ENCODE peak calls at places on chromosomes 11 and 22, in four cellular contexts. F, D, Z and P are unnamed samples.

GRCh38 chr11:34585870-34586654 is 34.8 kb upstream of the EHF start:
- DNase-seq in F (no peak), D (peak; percentile 70), Z (no peak), P (peak; percentile 78)

GRCh38 chr11:110070176-110070575 is 23.0 kb upstream of the ZC3H12C start:
- DNase-seq in F (no peak), D (no peak), Z (no peak), P (no peak)

GRCh38 chr11:69010964-69011623 is 2.0 kb downstream of the MRGPRF start:
- DNase-seq in D (peak; percentile 67), F (peak; percentile 63), Z (peak; percentile 88), P (peak; percentile 80)

GRCh38 chr11:120612363-120613263 is 101.1 kb downstream of the GRIK4 start:
- DNase-seq in F (peak; percentile 18), Z (peak; percentile 35), D (peak; percentile 58), P (peak; percentile 57)

GRCh38 chr11:74417379-74417804 is 19.2 kb upstream of the PGM2L1 start:
- DNase-seq in F (peak; percentile 28), Z (no peak), D (peak; percentile 42), P (peak; percentile 41)

GRCh38 chr11:15053201-15053685 is 20.1 kb upstream of the CALCB start:
- DNase-seq in D (peak; percentile 33), Z (no peak), F (no peak), P (peak; percentile 12)

GRCh38 chr11:45369294-45369693 is 83.2 kb upstream of the SYT13 start:
- DNase-seq in F (no peak), D (no peak), Z (no peak), P (no peak)

GRCh38 chr11:39589391-39589790 is 1870.1 kb downstream of the LRRC4C start:
- DNase-seq in D (no peak), Z (no peak), F (no peak), P (no peak)

GRCh38 chr11:1847006-1847735 is 5.7 kb upstream of the LSP1 start:
- DNase-seq in Z (no peak), F (no peak), D (no peak), P (no peak)

GRCh38 chr11:111694851-111695250 is 71.3 kb downstream of the PPP2R1B start:
- DNase-seq in D (peak; percentile 99), F (no peak), Z (no peak), P (peak; percentile 96)

GRCh38 chr22:26709617-26710390 is 52.4 kb downstream of the MIAT start:
- DNase-seq in F (no peak), Z (no peak), D (peak; percentile 62), P (peak; percentile 76)

GRCh38 chr11:34929794-34930763 is 13.7 kb downstream of the PDHX start:
- DNase-seq in Z (no peak), D (no peak), F (peak; percentile 64), P (no peak)

GRCh38 chr22:42343136-42343484 is 72.7 kb upstream of the TCF20 start:
- DNase-seq in D (no peak), F (no peak), Z (no peak), P (no peak)

GRCh38 chr22:40107244-40107643 is 70.5 kb upstream of the TNRC6B start:
- DNase-seq in F (no peak), D (peak; percentile 23), Z (no peak), P (peak; percentile 22)

GRCh38 chr11:93560534-93560933 is 17.3 kb upstream of the SMCO4 start:
- DNase-seq in D (no peak), Z (no peak), F (no peak), P (no peak)

GRCh38 chr11:12193515-12194336 is 83.3 kb downstream of the MICAL2 start:
- DNase-seq in Z (no peak), F (peak; percentile 90), D (no peak), P (no peak)

GRCh38 chr22:30226192-30226832 is 20.2 kb downstream of the LIF start:
- DNase-seq in F (no peak), D (no peak), Z (no peak), P (no peak)

GRCh38 chr11:111540921-111541208 is 345 bp downstream of the LAYN start:
- DNase-seq in D (no peak), F (no peak), Z (no peak), P (no peak)

GRCh38 chr11:95723353-95723942 is 66.1 kb downstream of the FAM76B start:
- DNase-seq in Z (no peak), F (no peak), D (no peak), P (no peak)

GRCh38 chr11:3101921-3102640 is 44.9 kb upstream of the CARS1 start:
- DNase-seq in F (no peak), Z (no peak), D (no peak), P (no peak)

GRCh38 chr22:38864361-38865191 is 7.4 kb downstream of the CBX6 start:
- DNase-seq in D (peak; percentile 34), Z (peak; percentile 52), F (peak; percentile 55), P (no peak)

GRCh38 chr11:18669629-18670162 is 28.9 kb upstream of the TMEM86A start:
- DNase-seq in Z (no peak), F (peak; percentile 16), D (no peak), P (no peak)

GRCh38 chr11:105007463-105007862 is 15.5 kb downstream of the CASP5 start:
- DNase-seq in Z (no peak), F (no peak), D (no peak), P (no peak)

GRCh38 chr11:126415128-126415527 is 59.6 kb downstream of the ST3GAL4 start:
- DNase-seq in F (peak; percentile 66), Z (peak; percentile 98), D (peak; percentile 85), P (no peak)

GRCh38 chr11:116543099-116543498 is 229.7 kb downstream of the BUD13 start:
- DNase-seq in F (no peak), D (no peak), Z (no peak), P (no peak)

GRCh38 chr11:59667812-59668187 is 1.0 kb downstream of the PATL1 start:
- DNase-seq in Z (no peak), F (no peak), D (no peak), P (no peak)

GRCh38 chr11:71991494-71991893 is 7.2 kb upstream of the IL18BP start:
- DNase-seq in D (no peak), F (no peak), Z (no peak), P (no peak)

GRCh38 chr11:12291313-12291712 is 86.1 kb upstream of the PARVA start:
- DNase-seq in Z (no peak), F (no peak), D (no peak), P (no peak)

GRCh38 chr22:20654343-20655208 is 119.3 kb upstream of the SERPIND1 start:
- DNase-seq in Z (no peak), F (no peak), D (no peak), P (no peak)

GRCh38 chr11:14190992-14191773 is 167.8 kb downstream of the RRAS2 start:
- DNase-seq in Z (no peak), D (no peak), F (peak; percentile 2), P (no peak)

GRCh38 chr22:31079095-31079642 is 1.9 kb upstream of the SMTN start:
- DNase-seq in Z (no peak), D (no peak), F (peak; percentile 86), P (no peak)

GRCh38 chr11:79078999-79079398 is 361.8 kb downstream of the TENM4 start:
- DNase-seq in D (no peak), Z (no peak), F (peak; percentile 55), P (no peak)

GRCh38 chr11:33620423-33621120 is 80.1 kb downstream of the C11orf91 start:
- DNase-seq in D (peak; percentile 74), Z (no peak), F (no peak), P (peak; percentile 63)

GRCh38 chr11:15649371-15650104 is 534.8 kb downstream of the INSC start:
- DNase-seq in F (no peak), Z (no peak), D (no peak), P (no peak)

GRCh38 chr22:46758867-46759290 is 3.6 kb upstream of the TBC1D22A start:
- DNase-seq in D (peak; percentile 72), Z (peak; percentile 42), F (peak; percentile 75), P (peak; percentile 88)

GRCh38 chr11:57144531-57145320 is 37.0 kb upstream of the LRRC55 start:
- DNase-seq in Z (no peak), D (no peak), F (no peak), P (no peak)

GRCh38 chr11:28679795-28680194 is 571.6 kb downstream of the METTL15 start:
- DNase-seq in Z (no peak), F (no peak), D (peak; percentile 53), P (peak; percentile 60)

GRCh38 chr11:76638267-76639197 is 32.0 kb downstream of the LRRC32 start:
- DNase-seq in Z (no peak), D (no peak), F (no peak), P (no peak)

GRCh38 chr22:29004647-29005371 is 56.8 kb downstream of the C22orf31 start:
- DNase-seq in D (no peak), Z (peak; percentile 33), F (peak; percentile 82), P (peak; percentile 45)
- H3K4me3 ChIP-seq in D (no peak overlapping the region), Z (no peak overlapping the region), F (no peak overlapping the region), P (no peak overlapping the region)

GRCh38 chr22:44968736-44969135 is 41.1 kb downstream of the PHF21B start:
- DNase-seq in Z (no peak), D (no peak), F (no peak), P (peak; percentile 4)
- TF ChIP-seq CTCF in Z (no peak), D (no peak), F (no peak), P (peak; percentile 27)

DNA sequence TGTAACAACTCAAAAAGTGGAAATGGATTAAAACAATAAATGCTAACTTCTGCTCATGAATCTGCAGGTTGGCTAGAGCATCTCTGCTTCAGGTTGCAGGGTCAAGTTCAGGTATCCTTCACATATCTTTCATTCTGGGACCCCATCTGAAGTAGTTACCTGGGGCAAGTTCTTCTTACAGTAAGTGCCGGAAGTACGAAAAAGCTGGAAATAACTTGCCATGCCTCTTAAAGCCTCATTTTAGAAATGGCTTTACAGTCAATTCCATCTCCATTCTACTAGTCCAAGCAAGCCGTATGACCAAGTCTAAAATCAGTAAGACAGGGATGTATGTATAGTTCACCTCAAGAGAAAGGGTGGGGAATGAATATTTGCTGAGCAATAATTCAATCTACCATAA is 93.7 kb downstream of the FCHSD2 start:
- DNase-seq in Z (no peak), D (no peak), F (no peak), P (no peak)
- H3K4me3 ChIP-seq in Z (no peak overlapping the region), D (no peak overlapping the region), F (no peak overlapping the region), P (no peak overlapping the region)

GRCh38 chr11:130071211-130071712 is 1.6 kb downstream of the APLP2 start:
- DNase-seq in Z (no peak), D (peak; percentile 43), F (no peak), P (peak; percentile 43)

GRCh38 chr11:130069684-130070108 is at the start of gene APLP2:
- DNase-seq in F (peak; percentile 100), D (peak; percentile 95), Z (peak; percentile 100), P (peak; percentile 99)

GRCh38 chr11:130070829-130071205 is 1.1 kb downstream of the APLP2 start:
- DNase-seq in F (peak; percentile 25), Z (no peak), D (no peak), P (peak; percentile 61)

GRCh38 chr11:130068986-130069683 is 559 bp upstream of the APLP2 start:
- DNase-seq in D (peak; percentile 90), Z (peak; percentile 87), F (peak; percentile 81), P (peak; percentile 72)

DNA sequence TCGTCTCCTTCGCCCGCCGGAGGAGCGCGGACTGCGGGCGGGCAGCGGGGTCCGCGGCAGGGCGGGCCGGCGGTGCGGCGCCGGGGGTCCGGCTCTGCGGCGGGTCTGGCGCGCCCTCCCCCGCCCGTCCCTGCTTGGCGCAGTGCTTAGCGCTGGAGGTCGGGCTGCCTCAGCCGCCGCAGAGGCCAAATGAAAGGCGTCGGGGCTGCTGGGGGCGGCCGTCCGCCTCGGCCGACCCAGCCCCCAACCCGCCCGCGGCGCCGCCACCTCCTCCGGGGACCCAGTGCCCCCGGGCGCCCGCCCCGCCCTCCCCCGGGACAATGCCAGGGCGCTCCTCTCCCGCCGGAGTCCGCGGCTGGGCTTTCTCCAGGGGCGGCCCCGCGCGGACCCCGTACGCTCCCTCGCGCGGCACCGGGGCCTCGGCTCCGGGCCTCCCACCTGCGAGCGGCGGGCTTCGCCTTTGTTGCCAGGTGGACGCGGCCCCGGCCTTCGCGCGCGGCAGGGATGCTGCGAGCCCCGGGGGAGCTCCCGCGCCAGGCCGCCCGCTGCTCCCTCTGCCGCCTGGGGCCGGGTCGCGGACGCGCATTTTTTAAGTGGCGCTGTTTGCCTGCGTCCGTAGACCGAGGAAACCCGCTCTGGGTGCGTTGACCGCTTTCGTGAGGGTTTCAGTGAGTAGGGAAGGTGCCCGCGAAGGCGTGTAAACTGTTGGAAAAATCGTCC is 575 bp downstream of the APLP2 start:
- DNase-seq in F (peak; percentile 46), Z (peak; percentile 50), D (no peak), P (peak; percentile 37)
- TF ChIP-seq CTCF in F (no peak), Z (no peak), D (no peak), P (no peak)